ENCODE peak calls at places on chromosomes 5 and 9, in four cellular contexts. One of them, this sample, is unnamed. For H3K4me1, the result is how much of the 10 kb centered on the place peaks cover.

GRCh38 chr5:169914766-169915165 is 65.5 kb downstream of the INSYN2B start:
- DNase-seq in transverse colon: no peak
- DNase-seq in right lobe of liver: no peak
- DNase-seq in right atrium auricular region: no peak
- DNase-seq in this sample: peak

GRCh38 chr9:25936031-25936430 is 257.8 kb upstream of the TUSC1 start:
- DNase-seq in transverse colon: no peak
- DNase-seq in right lobe of liver: no peak
- DNase-seq in right atrium auricular region: no peak
- DNase-seq in this sample: no peak

GRCh38 chr5:72723584-72723983 is 92.9 kb upstream of the TNPO1 start:
- DNase-seq in transverse colon: no peak
- DNase-seq in right lobe of liver: no peak
- DNase-seq in right atrium auricular region: no peak
- DNase-seq in this sample: no peak

GRCh38 chr9:116944714-116945534 is 257.8 kb downstream of the TRIM32 start:
- DNase-seq in transverse colon: no peak
- DNase-seq in right lobe of liver: no peak
- DNase-seq in right atrium auricular region: no peak
- DNase-seq in this sample: no peak

GRCh38 chr9:72346333-72346732 is 18.7 kb downstream of the ZFAND5 start:
- DNase-seq in transverse colon: no peak
- DNase-seq in right lobe of liver: no peak
- DNase-seq in right atrium auricular region: no peak
- DNase-seq in this sample: no peak

GRCh38 chr9:93288891-93289883 is 105.2 kb downstream of the WNK2 start:
- DNase-seq in transverse colon: no peak
- DNase-seq in right lobe of liver: no peak
- DNase-seq in right atrium auricular region: no peak
- DNase-seq in this sample: no peak

GRCh38 chr5:154273028-154273617 is 82.6 kb downstream of the GALNT10 start:
- DNase-seq in transverse colon: peak
- DNase-seq in right lobe of liver: no peak
- DNase-seq in right atrium auricular region: no peak
- DNase-seq in this sample: no peak

GRCh38 chr5:153551537-153552079 is 61.1 kb downstream of the GRIA1 start:
- DNase-seq in transverse colon: no peak
- DNase-seq in right lobe of liver: no peak
- DNase-seq in right atrium auricular region: no peak
- DNase-seq in this sample: no peak

GRCh38 chr5:173963867-173964429 is 25.0 kb upstream of the C5orf47 start:
- DNase-seq in transverse colon: peak
- DNase-seq in right lobe of liver: no peak
- DNase-seq in right atrium auricular region: no peak
- DNase-seq in this sample: no peak

GRCh38 chr9:89773170-89773569 is 168.4 kb downstream of the GADD45G start:
- DNase-seq in transverse colon: no peak
- DNase-seq in right lobe of liver: no peak
- DNase-seq in right atrium auricular region: no peak
- DNase-seq in this sample: no peak

GRCh38 chr5:176803027-176803942 is 7.1 kb upstream of the UNC5A start:
- DNase-seq in transverse colon: no peak
- DNase-seq in right lobe of liver: no peak
- DNase-seq in right atrium auricular region: no peak
- DNase-seq in this sample: no peak

GRCh38 chr5:151805414-151806225 is 33.9 kb downstream of the G3BP1 start:
- DNase-seq in transverse colon: no peak
- DNase-seq in right lobe of liver: no peak
- DNase-seq in right atrium auricular region: no peak
- DNase-seq in this sample: no peak

GRCh38 chr9:124054671-124055212 is 43.2 kb downstream of the LHX2 start:
- DNase-seq in transverse colon: no peak
- DNase-seq in right lobe of liver: no peak
- DNase-seq in right atrium auricular region: no peak
- DNase-seq in this sample: no peak

GRCh38 chr9:12723409-12724028 is 30.3 kb downstream of the TYRP1 start:
- DNase-seq in transverse colon: no peak
- DNase-seq in right lobe of liver: no peak
- DNase-seq in right atrium auricular region: no peak
- DNase-seq in this sample: no peak

GRCh38 chr5:172213126-172213525 is 19.2 kb downstream of the EFCAB9 start:
- DNase-seq in transverse colon: no peak
- DNase-seq in right lobe of liver: no peak
- DNase-seq in right atrium auricular region: no peak
- DNase-seq in this sample: no peak

GRCh38 chr5:32505718-32506117 is 61.2 kb upstream of the ZFR start:
- DNase-seq in transverse colon: no peak
- DNase-seq in right lobe of liver: no peak
- DNase-seq in right atrium auricular region: no peak
- DNase-seq in this sample: no peak

GRCh38 chr5:65728219-65728618 is 6.2 kb downstream of the NLN start:
- DNase-seq in transverse colon: no peak
- DNase-seq in right lobe of liver: no peak
- DNase-seq in right atrium auricular region: no peak
- DNase-seq in this sample: no peak

GRCh38 chr9:135858491-135859185 is 48.7 kb downstream of the CAMSAP1 start:
- DNase-seq in transverse colon: no peak
- DNase-seq in right lobe of liver: no peak
- DNase-seq in right atrium auricular region: no peak
- DNase-seq in this sample: no peak

GRCh38 chr5:53113947-53114346 is 4.4 kb upstream of the MOCS2 start:
- DNase-seq in transverse colon: no peak
- DNase-seq in right lobe of liver: no peak
- DNase-seq in right atrium auricular region: no peak
- DNase-seq in this sample: no peak

GRCh38 chr9:36946653-36947052 is 87.4 kb downstream of the PAX5 start:
- DNase-seq in transverse colon: no peak
- DNase-seq in right lobe of liver: no peak
- DNase-seq in right atrium auricular region: no peak
- DNase-seq in this sample: no peak

GRCh38 chr5:104540448-104540847 is 977.9 kb upstream of the NUDT12 start:
- DNase-seq in transverse colon: peak
- DNase-seq in right lobe of liver: no peak
- DNase-seq in right atrium auricular region: no peak
- DNase-seq in this sample: no peak

GRCh38 chr5:58258984-58259684 is 200.8 kb downstream of the PLK2 start:
- DNase-seq in transverse colon: no peak
- DNase-seq in right lobe of liver: no peak
- DNase-seq in right atrium auricular region: no peak
- DNase-seq in this sample: no peak

GRCh38 chr9:70004310-70004709 is 39.3 kb upstream of the MAMDC2 start:
- DNase-seq in transverse colon: no peak
- DNase-seq in right lobe of liver: no peak
- DNase-seq in right atrium auricular region: no peak
- DNase-seq in this sample: no peak

GRCh38 chr5:39420482-39421145 is 4.2 kb downstream of the DAB2 start:
- DNase-seq in transverse colon: peak
- DNase-seq in right lobe of liver: no peak
- DNase-seq in right atrium auricular region: peak
- DNase-seq in this sample: peak

GRCh38 chr5:171492781-171493180 is 73.3 kb downstream of the FGF18 start:
- DNase-seq in transverse colon: no peak
- DNase-seq in right lobe of liver: no peak
- DNase-seq in right atrium auricular region: no peak
- DNase-seq in this sample: no peak

GRCh38 chr5:120806132-120806531 is 342.0 kb downstream of the PRR16 start:
- DNase-seq in transverse colon: no peak
- DNase-seq in right lobe of liver: no peak
- DNase-seq in right atrium auricular region: no peak
- DNase-seq in this sample: no peak

GRCh38 chr5:156722358-156722757 is 127.7 kb upstream of the PPP1R2B start:
- DNase-seq in transverse colon: no peak
- DNase-seq in right lobe of liver: no peak
- DNase-seq in right atrium auricular region: no peak
- DNase-seq in this sample: no peak

GRCh38 chr9:123406691-123407536 is 50.9 kb downstream of the CRB2 start:
- DNase-seq in transverse colon: no peak
- DNase-seq in right lobe of liver: peak
- DNase-seq in right atrium auricular region: no peak
- DNase-seq in this sample: no peak

GRCh38 chr9:121861501-121862180 is 210.2 kb downstream of the DAB2IP start:
- DNase-seq in transverse colon: peak
- DNase-seq in right lobe of liver: peak
- DNase-seq in right atrium auricular region: peak
- DNase-seq in this sample: peak

GRCh38 chr5:98772415-98773213 is 849 bp upstream of the RGMB start:
- DNase-seq in transverse colon: peak
- DNase-seq in right lobe of liver: peak
- DNase-seq in right atrium auricular region: peak
- DNase-seq in this sample: peak

GRCh38 chr5:2190549-2190948 is 307.8 kb upstream of the IRX4 start:
- DNase-seq in transverse colon: no peak
- DNase-seq in right lobe of liver: peak
- DNase-seq in right atrium auricular region: no peak
- DNase-seq in this sample: no peak

GRCh38 chr5:16791036-16791705 is 144.9 kb downstream of the MYO10 start:
- DNase-seq in transverse colon: no peak
- DNase-seq in right lobe of liver: no peak
- DNase-seq in right atrium auricular region: no peak
- DNase-seq in this sample: no peak

GRCh38 chr9:13049223-13049622 is 230.3 kb downstream of the MPDZ start:
- DNase-seq in transverse colon: no peak
- DNase-seq in right lobe of liver: no peak
- DNase-seq in right atrium auricular region: no peak
- DNase-seq in this sample: no peak

GRCh38 chr9:121984726-121985402 is 108.2 kb downstream of the TTLL11 start:
- DNase-seq in transverse colon: no peak
- DNase-seq in right lobe of liver: no peak
- DNase-seq in right atrium auricular region: no peak
- DNase-seq in this sample: no peak

GRCh38 chr5:131987251-131987650 is 24.2 kb downstream of the ACSL6 start:
- DNase-seq in transverse colon: no peak
- DNase-seq in right lobe of liver: no peak
- DNase-seq in right atrium auricular region: no peak
- DNase-seq in this sample: no peak

GRCh38 chr9:21542780-21543179 is 60.7 kb upstream of the IFNE start:
- DNase-seq in transverse colon: no peak
- DNase-seq in right lobe of liver: no peak
- DNase-seq in right atrium auricular region: no peak
- DNase-seq in this sample: no peak
- H3K4me3 ChIP-seq in transverse colon: no peak
- H3K4me3 ChIP-seq in right lobe of liver: no peak
- H3K4me3 ChIP-seq in right atrium auricular region: no peak
- H3K4me3 ChIP-seq in this sample: no peak

GRCh38 chr9:29118555-29118954 is 1545.3 kb upstream of the C9orf72 start:
- DNase-seq in transverse colon: no peak
- DNase-seq in right lobe of liver: no peak
- DNase-seq in right atrium auricular region: no peak
- DNase-seq in this sample: no peak
- TF ChIP-seq CTCF in transverse colon: no peak
- TF ChIP-seq CTCF in right lobe of liver: no peak
- TF ChIP-seq CTCF in right atrium auricular region: no peak
- TF ChIP-seq CTCF in this sample: no peak

GRCh38 chr5:68257207-68257606 is 41.7 kb downstream of the PIK3R1 start:
- DNase-seq in transverse colon: no peak
- DNase-seq in right lobe of liver: no peak
- DNase-seq in right atrium auricular region: no peak
- DNase-seq in this sample: no peak

GRCh38 chr5:68253612-68254341 is 38.2 kb downstream of the PIK3R1 start:
- DNase-seq in transverse colon: no peak
- DNase-seq in right lobe of liver: no peak
- DNase-seq in right atrium auricular region: no peak
- DNase-seq in this sample: no peak

GRCh38 chr5:68252678-68253520 is 37.3 kb downstream of the PIK3R1 start:
- DNase-seq in transverse colon: peak
- DNase-seq in right lobe of liver: no peak
- DNase-seq in right atrium auricular region: no peak
- DNase-seq in this sample: peak

GRCh38 chr5:68258531-68258930 is 43.0 kb downstream of the PIK3R1 start:
- DNase-seq in transverse colon: no peak
- DNase-seq in right lobe of liver: no peak
- DNase-seq in right atrium auricular region: no peak
- DNase-seq in this sample: no peak

GRCh38 chr5:68255305-68256130 is 40.0 kb downstream of the PIK3R1 start:
- DNase-seq in transverse colon: no peak
- DNase-seq in right lobe of liver: no peak
- DNase-seq in right atrium auricular region: no peak
- DNase-seq in this sample: no peak
- H3K4me1 ChIP-seq in transverse colon: half or more
- H3K4me1 ChIP-seq in right lobe of liver: half or more
- H3K4me1 ChIP-seq in right atrium auricular region: half or more
- H3K4me1 ChIP-seq in this sample: half or more

GRCh38 chr9:129667850-129668249 is 2.4 kb downstream of the PRRX2 start:
- DNase-seq in transverse colon: peak
- DNase-seq in right lobe of liver: no peak
- DNase-seq in right atrium auricular region: no peak
- DNase-seq in this sample: no peak

GRCh38 chr9:129667378-129667777 is 1.9 kb downstream of the PRRX2 start:
- DNase-seq in transverse colon: no peak
- DNase-seq in right lobe of liver: no peak
- DNase-seq in right atrium auricular region: no peak
- DNase-seq in this sample: no peak

GRCh38 chr9:129665008-129665771 is at the start of gene PRRX2:
- DNase-seq in transverse colon: no peak
- DNase-seq in right lobe of liver: no peak
- DNase-seq in right atrium auricular region: peak
- DNase-seq in this sample: peak

GRCh38 chr9:129665814-129666511 is 516 bp downstream of the PRRX2 start:
- DNase-seq in transverse colon: no peak
- DNase-seq in right lobe of liver: no peak
- DNase-seq in right atrium auricular region: no peak
- DNase-seq in this sample: no peak

DNA sequence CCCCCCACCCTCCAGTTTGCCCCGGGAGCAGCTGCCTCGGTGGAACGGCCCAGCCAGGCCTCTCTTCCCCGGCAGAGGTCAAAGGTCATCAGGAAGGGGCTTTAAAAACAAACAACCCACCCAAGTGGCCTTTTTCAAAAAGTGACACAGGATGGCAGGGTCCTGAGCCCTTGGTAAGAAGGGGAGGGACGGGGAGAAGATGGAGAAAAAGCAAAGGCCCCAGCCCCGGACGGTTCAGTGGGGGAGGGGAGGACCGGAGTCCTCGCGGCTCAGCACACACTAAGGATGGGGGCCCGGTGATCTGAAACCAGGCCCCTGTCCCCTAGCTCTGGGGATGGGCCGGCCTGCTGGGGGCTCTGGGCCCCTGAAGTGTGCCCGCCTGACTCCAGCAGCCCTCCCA is 1.1 kb downstream of the PRRX2 start:
- DNase-seq in transverse colon: no peak
- DNase-seq in right lobe of liver: no peak
- DNase-seq in right atrium auricular region: no peak
- DNase-seq in this sample: no peak
- H3K4me3 ChIP-seq in transverse colon: no peak
- H3K4me3 ChIP-seq in right lobe of liver: no peak
- H3K4me3 ChIP-seq in right atrium auricular region: peak
- H3K4me3 ChIP-seq in this sample: peak

GRCh38 chr5:77775773-77776605 is at the start of gene TBCA:
- DNase-seq in transverse colon: peak
- DNase-seq in right lobe of liver: peak
- DNase-seq in right atrium auricular region: peak
- DNase-seq in this sample: peak
- TF ChIP-seq CTCF in transverse colon: no peak
- TF ChIP-seq CTCF in right lobe of liver: no peak
- TF ChIP-seq CTCF in right atrium auricular region: peak
- TF ChIP-seq CTCF in this sample: peak